ENCODE peak calls at places on chromosomes 5 and 9, in six cellular contexts. W is NT2/D1, Y is vagina, R is HL-60, N is mesendoderm, H is psoas muscle. K is an unnamed sample.

GRCh38 chr9:10921671-10922070 is 308.9 kb upstream of the PTPRD start:
- DNase-seq in R (no peak), Y (no peak), W (peak; percentile 62), N (peak; percentile 78), H (no peak), K (no peak)

GRCh38 chr5:169628891-169629290 is 8.2 kb upstream of the DOCK2 start:
- DNase-seq in N (no peak), H (no peak), R (no peak), W (no peak), Y (no peak), K (no peak)

GRCh38 chr5:130222638-130223037 is 318.4 kb downstream of the CHSY3 start:
- DNase-seq in W (no peak), Y (no peak), N (no peak), H (no peak), R (no peak), K (no peak)

GRCh38 chr9:110452227-110452801 is 114.7 kb upstream of the TXNDC8 start:
- DNase-seq in Y (no peak), N (no peak), H (no peak), W (no peak), R (no peak), K (no peak)

GRCh38 chr5:160083501-160083900 is 35.7 kb downstream of the PWWP2A start:
- DNase-seq in Y (no peak), R (no peak), W (no peak), N (no peak), H (no peak), K (no peak)

GRCh38 chr9:27368317-27368985 is 71.5 kb upstream of the EQTN start:
- DNase-seq in R (no peak), Y (no peak), W (no peak), N (peak; percentile 70), H (peak; percentile 61), K (peak; percentile 71)

GRCh38 chr9:89277454-89277853 is 33.5 kb upstream of the CKS2 start:
- DNase-seq in H (no peak), R (no peak), N (no peak), Y (no peak), W (no peak), K (no peak)

GRCh38 chr5:173771058-173771742 is 116.9 kb upstream of the CPEB4 start:
- DNase-seq in R (no peak), Y (no peak), W (no peak), H (no peak), N (peak; percentile 58), K (peak; percentile 67)

GRCh38 chr5:38373733-38374132 is 115.4 kb downstream of the EGFLAM start:
- DNase-seq in W (no peak), N (no peak), R (no peak), H (no peak), Y (no peak), K (no peak)

GRCh38 chr9:81465468-81466002 is 223.8 kb downstream of the TLE1 start:
- DNase-seq in N (no peak), Y (no peak), W (no peak), R (no peak), H (no peak), K (no peak)

GRCh38 chr5:55894135-55894534 is 43.0 kb downstream of the IL31RA start:
- DNase-seq in W (no peak), N (no peak), Y (no peak), R (no peak), H (no peak), K (no peak)

GRCh38 chr9:36532353-36532752 is 40.3 kb upstream of the MELK start:
- DNase-seq in Y (no peak), H (no peak), R (no peak), N (no peak), W (no peak), K (no peak)

GRCh38 chr5:65828507-65828906 is 97.9 kb upstream of the ERBIN start:
- DNase-seq in H (no peak), W (no peak), N (no peak), Y (no peak), R (no peak), K (no peak)

GRCh38 chr5:169695919-169696490 is 58.9 kb downstream of the DOCK2 start:
- DNase-seq in W (no peak), R (no peak), N (no peak), H (no peak), Y (no peak), K (no peak)

DNA sequence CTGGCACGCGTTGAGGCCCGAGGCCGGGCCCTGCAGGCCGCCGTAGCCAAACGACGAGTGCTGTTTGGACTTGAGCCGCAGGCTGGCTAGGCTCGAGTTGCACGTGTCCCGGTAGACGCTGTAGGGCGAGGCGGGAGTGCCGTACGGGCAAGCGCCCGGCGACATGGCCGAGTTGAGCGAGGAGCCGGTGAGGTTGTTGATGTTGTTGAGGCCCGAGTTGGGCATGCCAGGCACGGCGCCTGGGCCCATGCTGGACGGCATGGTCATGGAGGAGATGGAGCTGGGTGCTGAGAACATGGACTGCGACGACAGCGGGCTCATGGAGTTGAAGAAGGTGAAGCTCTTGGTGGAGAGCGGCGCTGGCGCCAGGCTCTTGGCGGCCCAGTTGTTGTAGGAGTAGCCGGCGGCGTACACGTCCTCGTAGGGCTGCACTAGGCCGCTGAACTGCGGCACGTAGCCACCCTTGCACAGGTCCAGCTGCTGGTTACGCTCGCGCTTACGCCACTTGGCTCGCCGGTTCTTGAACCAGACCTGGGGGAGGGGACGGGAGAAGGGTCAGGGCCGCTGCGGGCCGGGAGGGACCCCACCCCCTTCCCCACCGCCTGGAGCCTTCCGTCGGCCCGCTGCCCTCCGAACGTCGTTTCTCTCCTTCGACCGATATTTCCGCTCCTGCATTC is 5.1 kb downstream of the PITX1 start:
- DNase-seq in W (no peak), H (peak; percentile 59), N (peak; percentile 73), R (no peak), Y (no peak), K (peak; percentile 87)
- H3K27me3 ChIP-seq in W (peaks cover 77% of the 10 kb centered on the region), H (no peaks in the 10 kb centered on the region), N (peaks cover 37% of the 10 kb centered on the region), R (peaks cover 12% of the 10 kb centered on the region), Y (peaks cover 22% of the 10 kb centered on the region), K (peaks cover 97% of the 10 kb centered on the region)

GRCh38 chr9:137793196-137793841 is 84.3 kb upstream of the CACNA1B start:
- DNase-seq in R (no peak), Y (no peak), H (no peak), W (no peak), N (no peak), K (no peak)

GRCh38 chr9:137795156-137795666 is 82.4 kb upstream of the CACNA1B start:
- DNase-seq in H (no peak), R (no peak), Y (no peak), N (no peak), W (no peak), K (no peak)

GRCh38 chr9:137789295-137789895 is 88.2 kb upstream of the CACNA1B start:
- DNase-seq in N (no peak), H (no peak), W (no peak), R (no peak), Y (no peak), K (no peak)

GRCh38 chr9:137788561-137789294 is 88.9 kb upstream of the CACNA1B start:
- DNase-seq in N (no peak), W (no peak), Y (no peak), H (no peak), R (no peak), K (no peak)

GRCh38 chr9:137791947-137792346 is 85.6 kb upstream of the CACNA1B start:
- DNase-seq in H (no peak), N (no peak), W (no peak), R (no peak), Y (no peak), K (no peak)
- H3K27me3 ChIP-seq in H (no peaks in the 10 kb centered on the region), N (no peaks in the 10 kb centered on the region), W (no peaks in the 10 kb centered on the region), R (no peaks in the 10 kb centered on the region), Y (no peaks in the 10 kb centered on the region), K (no peaks in the 10 kb centered on the region)

GRCh38 chr5:179182601-179183000 is 122.4 kb downstream of the ZNF354C start:
- DNase-seq in W (no peak), R (no peak), Y (no peak), H (peak; percentile 2), N (no peak), K (no peak)

GRCh38 chr5:179180921-179181645 is 120.9 kb downstream of the ZNF354C start:
- DNase-seq in H (no peak), W (no peak), Y (no peak), N (no peak), R (no peak), K (no peak)

GRCh38 chr5:179178016-179178575 is 117.9 kb downstream of the ZNF354C start:
- DNase-seq in W (no peak), R (no peak), H (no peak), Y (no peak), N (no peak), K (no peak)

GRCh38 chr5:179181988-179182387 is 121.8 kb downstream of the ZNF354C start:
- DNase-seq in Y (no peak), H (peak; percentile 20), W (no peak), R (no peak), N (no peak), K (no peak)

GRCh38 chr5:179180061-179180460 is 119.9 kb downstream of the ZNF354C start:
- DNase-seq in N (no peak), H (no peak), W (no peak), R (no peak), Y (no peak), K (no peak)
- H3K27me3 ChIP-seq in N (no peaks in the 10 kb centered on the region), H (no peaks in the 10 kb centered on the region), W (no peaks in the 10 kb centered on the region), R (no peaks in the 10 kb centered on the region), Y (no peaks in the 10 kb centered on the region), K (no peaks in the 10 kb centered on the region)

DNA sequence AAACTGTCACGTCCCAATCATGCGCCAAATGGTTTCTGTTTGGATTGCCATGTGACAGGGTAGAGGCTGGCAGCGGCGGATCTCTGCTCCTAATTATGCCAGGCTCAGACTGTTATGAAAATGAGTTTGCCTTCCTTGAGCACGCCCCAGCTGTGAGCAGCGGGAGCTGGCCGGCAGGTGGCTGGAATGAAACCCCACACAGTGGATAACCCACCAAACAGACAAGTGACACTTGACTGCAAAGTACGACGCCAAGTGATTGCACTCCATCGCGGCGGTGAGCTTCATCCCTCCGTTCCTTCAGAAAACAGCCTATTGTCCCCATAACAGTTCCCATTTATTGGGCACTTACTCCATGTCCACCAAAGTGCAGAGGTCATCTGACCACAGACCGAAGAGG is 75.4 kb downstream of the CFAP77 start:
- DNase-seq in R (no peak), Y (no peak), W (no peak), H (no peak), N (no peak), K (no peak)
- H3K27me3 ChIP-seq in R (peaks cover 11% of the 10 kb centered on the region), Y (no peaks in the 10 kb centered on the region), W (no peaks in the 10 kb centered on the region), H (peaks cover 11% of the 10 kb centered on the region), N (no peaks in the 10 kb centered on the region), K (no peaks in the 10 kb centered on the region)

GRCh38 chr9:21761309-21761901 is 41.0 kb upstream of the MTAP start:
- DNase-seq in N (no peak), H (no peak), Y (no peak), W (no peak), R (no peak), K (no peak)
- H3K27me3 ChIP-seq in N (peaks cover 13% of the 10 kb centered on the region), H (no peaks in the 10 kb centered on the region), Y (no peaks in the 10 kb centered on the region), W (peaks cover 99% of the 10 kb centered on the region), R (no peaks in the 10 kb centered on the region), K (peaks cover 98% of the 10 kb centered on the region)

GRCh38 chr5:140041099-140041491 is 2.0 kb downstream of the NRG2 start:
- DNase-seq in N (no peak), H (no peak), W (no peak), R (no peak), Y (no peak), K (no peak)
- H3K27me3 ChIP-seq in N (peaks cover 44% of the 10 kb centered on the region), H (no peaks in the 10 kb centered on the region), W (peaks cover 76% of the 10 kb centered on the region), R (peaks cover 12% of the 10 kb centered on the region), Y (no peaks in the 10 kb centered on the region), K (peaks cover 44% of the 10 kb centered on the region)

K was measured in endodermal cell.